ENCODE peak calls at places on chromosomes 2 and 18, in four cellular contexts. C is A549, V is HepG2, G is Peyer's patch. F is an unnamed sample.

GRCh38 chr18:48002933-48003365 is 72.5 kb upstream of the SMAD2 start:
- DNase-seq in C (peak), V (no peak), G (peak), F (no peak)

GRCh38 chr2:217286833-217287232 is 427.0 kb upstream of the TNP1 start:
- DNase-seq in C (no peak), V (no peak), G (no peak), F (no peak)

GRCh38 chr2:217853301-217853881 is 149.4 kb downstream of the TNS1 start:
- DNase-seq in C (peak), V (no peak), G (no peak), F (peak)

GRCh38 chr2:67612576-67612981 is 215.4 kb downstream of the ETAA1 start:
- DNase-seq in C (no peak), V (no peak), G (no peak), F (no peak)

GRCh38 chr2:38529208-38529607 is 73.5 kb downstream of the HNRNPLL start:
- DNase-seq in C (no peak), V (no peak), G (no peak), F (no peak)

GRCh38 chr2:12931211-12931844 is 214.6 kb downstream of the TRIB2 start:
- DNase-seq in C (peak), V (peak), G (no peak), F (no peak)

GRCh38 chr2:126664639-126665038 is 8.7 kb downstream of the GYPC start:
- DNase-seq in C (no peak), V (no peak), G (no peak), F (no peak)

GRCh38 chr2:101152195-101153076 is 1.3 kb upstream of the TBC1D8 start:
- DNase-seq in C (peak), V (peak), G (peak), F (no peak)

GRCh38 chr18:62106271-62106670 is 80.6 kb downstream of the PIGN start:
- DNase-seq in C (no peak), V (no peak), G (no peak), F (no peak)

GRCh38 chr2:225282858-225283693 is 116.4 kb upstream of the NYAP2 start:
- DNase-seq in C (peak), V (peak), G (no peak), F (no peak)

GRCh38 chr2:96824079-96824870 is 8.2 kb downstream of the CNNM3 start:
- DNase-seq in C (peak), V (peak), G (no peak), F (no peak)

GRCh38 chr2:126686286-126686685 is 30.3 kb downstream of the GYPC start:
- DNase-seq in C (no peak), V (no peak), G (no peak), F (no peak)

GRCh38 chr18:54052259-54052658 is 172.2 kb downstream of the MBD2 start:
- DNase-seq in C (no peak), V (no peak), G (no peak), F (no peak)

GRCh38 chr2:96668771-96669170 is 26.2 kb downstream of the FER1L5 start:
- DNase-seq in C (no peak), V (no peak), G (no peak), F (no peak)

GRCh38 chr2:9311488-9311887 is 104.9 kb downstream of the ASAP2 start:
- DNase-seq in C (no peak), V (no peak), G (no peak), F (peak)

GRCh38 chr2:64654993-64655666 is 1.4 kb upstream of the SERTAD2 start:
- DNase-seq in C (peak), V (peak), G (no peak), F (no peak)

GRCh38 chr18:26480897-26481795 is 67.2 kb downstream of the KCTD1 start:
- DNase-seq in C (peak), V (peak), G (no peak), F (no peak)

GRCh38 chr2:223723954-223724411 is 113.4 kb downstream of the AP1S3 start:
- DNase-seq in C (peak), V (no peak), G (no peak), F (no peak)

GRCh38 chr2:6800553-6800952 is 65.2 kb downstream of the CMPK2 start:
- DNase-seq in C (no peak), V (peak), G (no peak), F (no peak)

GRCh38 chr2:222319576-222320440 is 21.0 kb upstream of the PAX3 start:
- DNase-seq in C (peak), V (no peak), G (peak), F (no peak)

GRCh38 chr2:40243581-40243980 is 208.3 kb downstream of the SLC8A1 start:
- DNase-seq in C (no peak), V (no peak), G (no peak), F (no peak)

GRCh38 chr2:152456262-152456661 is 121.3 kb downstream of the FMNL2 start:
- DNase-seq in C (peak), V (peak), G (no peak), F (no peak)

GRCh38 chr2:3188405-3188946 is 189.1 kb downstream of the EIPR1 start:
- DNase-seq in C (no peak), V (no peak), G (peak), F (no peak)

GRCh38 chr18:6367208-6367607 is 47.5 kb downstream of the L3MBTL4 start:
- DNase-seq in C (no peak), V (no peak), G (no peak), F (no peak)
- TF ChIP-seq POLR2A in C (no peak), V (no peak), G (no peak), F (no peak)

GRCh38 chr2:69754633-69755032 is 12.7 kb downstream of the ANXA4 start:
- DNase-seq in C (no peak), V (no peak), G (no peak), F (no peak)
- H3K4me3 ChIP-seq in C (no peak), V (no peak), G (no peak), F (peak)

DNA sequence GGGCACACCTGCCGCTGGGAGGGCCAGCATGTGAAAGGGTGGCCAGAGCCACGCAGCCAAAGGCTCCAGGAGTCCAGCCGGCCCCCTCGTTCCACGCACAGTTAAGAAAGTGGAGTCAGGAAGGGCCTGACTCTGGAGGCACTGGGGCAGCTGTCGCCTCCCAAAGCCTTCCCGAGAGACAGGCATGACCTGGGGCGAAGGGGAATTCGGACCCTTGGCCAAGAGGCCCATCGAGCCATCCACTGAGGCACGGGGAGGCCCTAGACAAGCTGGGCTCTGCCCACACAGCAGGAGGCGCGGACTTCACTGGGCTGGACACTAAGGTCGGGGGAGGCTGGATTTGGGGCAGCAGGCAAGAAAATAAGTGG is 38.5 kb upstream of the SNED1 start:
- DNase-seq in C (no peak), V (no peak), G (peak), F (peak)
- H3K27ac ChIP-seq in C (no peak), V (peak), G (peak), F (no peak)

GRCh38 chr2:55618025-55618648 is 715 bp upstream of the PPP4R3B start:
- DNase-seq in C (no peak), V (peak), G (no peak), F (no peak)
- TF ChIP-seq POLR2A in C (no peak), V (no peak), G (no peak), F (no peak)